ENCODE peak calls at places on chromosomes 7 and 10, in eight cellular contexts. E is endothelial cell of umbilical vein; Y is ELR; L is cardiac muscle cell; J is effector memory CD8-positive, alpha-beta T cell; K is astrocyte of the spinal cord; X is kidney tubule cell; D is HTR-8/SVneo. Z is an unnamed sample.

GRCh38 chr7:77426521-77427051 is 10.4 kb upstream of the GSAP start:
- DNase-seq in E (no peak), Y (peak; percentile 70), L (peak; percentile 64), J (no peak), K (peak; percentile 53), X (peak; percentile 49), D (no peak), Z (peak; percentile 31)

GRCh38 chr10:3889961-3890522 is 105.0 kb upstream of the KLF6 start:
- DNase-seq in E (peak; percentile 90), Y (peak; percentile 84), L (peak; percentile 43), J (no peak), K (peak; percentile 92), X (peak; percentile 100), D (peak; percentile 34), Z (peak; percentile 84)

GRCh38 chr10:72126184-72126871 is 38.0 kb upstream of the SPOCK2 start:
- DNase-seq in E (peak; percentile 65), Y (peak; percentile 76), L (peak; percentile 78), J (no peak), K (peak; percentile 70), X (peak; percentile 33), D (peak; percentile 43), Z (peak; percentile 23)

GRCh38 chr7:66099551-66100407 is 14.9 kb upstream of the CRCP start:
- DNase-seq in E (peak; percentile 77), Y (peak; percentile 88), L (peak; percentile 95), J (peak; percentile 20), K (peak; percentile 85), X (peak; percentile 96), D (no peak), Z (peak; percentile 92)

GRCh38 chr10:89100680-89101079 is 106.4 kb downstream of the CH25H start:
- DNase-seq in E (no peak), Y (peak; percentile 60), L (peak; percentile 41), J (no peak), K (peak; percentile 61), X (no peak), D (no peak), Z (no peak)

GRCh38 chr7:79452032-79452494 is 1.4 kb downstream of the MAGI2 start:
- DNase-seq in E (peak; percentile 88), Y (peak; percentile 91), L (peak; percentile 94), J (no peak), K (peak; percentile 77), X (peak; percentile 76), D (peak; percentile 75), Z (peak; percentile 88)

GRCh38 chr10:102524746-102525145 is 21.0 kb downstream of the SUFU start:
- DNase-seq in E (no peak), Y (no peak), L (no peak), J (no peak), K (no peak), X (no peak), D (no peak), Z (no peak)

GRCh38 chr10:436911-437665 is 252.4 kb downstream of the DIP2C start:
- DNase-seq in E (no peak), Y (no peak), L (no peak), J (no peak), K (no peak), X (no peak), D (no peak), Z (no peak)

GRCh38 chr10:77542860-77543259 is 94.7 kb downstream of the KCNMA1 start:
- DNase-seq in E (no peak), Y (no peak), L (no peak), J (no peak), K (no peak), X (no peak), D (no peak), Z (no peak)

GRCh38 chr7:25391295-25391861 is 163.1 kb upstream of the NPVF start:
- DNase-seq in E (peak; percentile 39), Y (peak; percentile 10), L (peak; percentile 62), J (no peak), K (peak; percentile 34), X (peak; percentile 23), D (no peak), Z (no peak)

GRCh38 chr10:96673318-96674099 is 46.8 kb downstream of the PIK3AP1 start:
- DNase-seq in E (peak; percentile 2), Y (peak; percentile 41), L (peak; percentile 28), J (no peak), K (peak; percentile 79), X (peak; percentile 88), D (peak; percentile 45), Z (peak; percentile 17)

GRCh38 chr7:128378637-128379036 is 17.1 kb upstream of the PRRT4 start:
- DNase-seq in E (no peak), Y (no peak), L (no peak), J (no peak), K (no peak), X (no peak), D (no peak), Z (no peak)

GRCh38 chr7:27097686-27098492 is 2.1 kb upstream of the HOXA1 start:
- DNase-seq in E (peak; percentile 58), Y (peak; percentile 52), L (no peak), J (no peak), K (peak; percentile 29), X (peak; percentile 74), D (no peak), Z (peak; percentile 45)

GRCh38 chr7:137717811-137718271 is 128.9 kb downstream of the DGKI start:
- DNase-seq in E (no peak), Y (no peak), L (peak; percentile 82), J (no peak), K (peak; percentile 84), X (no peak), D (no peak), Z (peak; percentile 45)

GRCh38 chr7:150903627-150904026 is 51.3 kb downstream of the AOC1 start:
- DNase-seq in E (peak; percentile 86), Y (peak; percentile 52), L (no peak), J (no peak), K (peak; percentile 58), X (peak; percentile 85), D (peak; percentile 44), Z (peak; percentile 84)

GRCh38 chr7:135271255-135271615 is 37.6 kb downstream of the STRA8 start:
- DNase-seq in E (no peak), Y (no peak), L (no peak), J (no peak), K (no peak), X (no peak), D (no peak), Z (no peak)

GRCh38 chr10:22736134-22736533 is 21.8 kb upstream of the PIP4K2A start:
- DNase-seq in E (no peak), Y (peak; percentile 63), L (no peak), J (no peak), K (no peak), X (peak; percentile 49), D (no peak), Z (peak; percentile 29)

GRCh38 chr7:101880536-101881443 is 63.4 kb downstream of the CUX1 start:
- DNase-seq in E (peak; percentile 33), Y (peak; percentile 40), L (peak; percentile 59), J (no peak), K (peak; percentile 68), X (peak; percentile 64), D (no peak), Z (peak; percentile 44)

GRCh38 chr7:70698219-70698832 is 433.6 kb upstream of the GALNT17 start:
- DNase-seq in E (peak; percentile 35), Y (peak; percentile 75), L (peak; percentile 76), J (peak; percentile 62), K (peak; percentile 72), X (peak; percentile 66), D (no peak), Z (peak; percentile 44)

GRCh38 chr7:44534501-44534900 is 6.6 kb downstream of the NPC1L1 start:
- DNase-seq in E (peak; percentile 21), Y (peak; percentile 69), L (peak; percentile 46), J (peak; percentile 42), K (peak; percentile 6), X (peak; percentile 52), D (peak; percentile 72), Z (peak; percentile 33)

GRCh38 chr10:104038537-104038936 is 47.1 kb downstream of the COL17A1 start:
- DNase-seq in E (no peak), Y (no peak), L (no peak), J (no peak), K (no peak), X (no peak), D (no peak), Z (no peak)

GRCh38 chr10:3068201-3068967 is 1.0 kb downstream of the PFKP start:
- DNase-seq in E (peak; percentile 62), Y (peak; percentile 69), L (peak; percentile 78), J (peak; percentile 38), K (peak; percentile 77), X (peak; percentile 63), D (no peak), Z (peak; percentile 51)

GRCh38 chr10:31819393-31819820 is 109.2 kb downstream of the ARHGAP12 start:
- DNase-seq in E (no peak), Y (no peak), L (no peak), J (no peak), K (no peak), X (no peak), D (no peak), Z (no peak)

GRCh38 chr10:56349611-56350010 is 11.4 kb downstream of the ZWINT start:
- DNase-seq in E (no peak), Y (peak; percentile 21), L (no peak), J (no peak), K (no peak), X (no peak), D (no peak), Z (no peak)

GRCh38 chr10:58921366-58921947 is 255.0 kb upstream of the PHYHIPL start:
- DNase-seq in E (no peak), Y (no peak), L (no peak), J (no peak), K (no peak), X (no peak), D (no peak), Z (no peak)

GRCh38 chr7:129434846-129435318 is 650 bp downstream of the STRIP2 start:
- DNase-seq in E (peak; percentile 44), Y (peak; percentile 47), L (peak; percentile 24), J (no peak), K (peak; percentile 8), X (peak; percentile 22), D (peak; percentile 3), Z (peak; percentile 8)

GRCh38 chr10:43287056-43288007 is 20.5 kb upstream of the RASGEF1A start:
- DNase-seq in E (peak; percentile 36), Y (peak; percentile 46), L (peak; percentile 24), J (peak; percentile 28), K (no peak), X (peak; percentile 85), D (peak; percentile 49), Z (peak; percentile 77)

GRCh38 chr7:4607321-4607729 is 74.8 kb upstream of the FOXK1 start:
- DNase-seq in E (no peak), Y (no peak), L (no peak), J (no peak), K (no peak), X (peak; percentile 3), D (no peak), Z (no peak)

Z was measured in HT1080.